ENCODE peak calls at places on chromosome 11, in four cellular contexts. P, L, T and F are unnamed samples.
A peak's percentile ranks its signal among the peaks of the same experiment; 100 is the strongest.

GRCh38 chr11:93116641-93117577 is 80.9 kb downstream of the SLC36A4 start:
- DNase-seq in P (no peak), L (no peak), T (no peak), F (no peak)

GRCh38 chr11:65565624-65566453 is 4.4 kb upstream of the ZNRD2 start:
- DNase-seq in P (no peak), L (no peak), T (no peak), F (no peak)

GRCh38 chr11:2930705-2931415 is 1.6 kb upstream of the PHLDA2 start:
- DNase-seq in P (peak; percentile 86), L (peak; percentile 69), T (peak; percentile 84), F (no peak)

GRCh38 chr11:74844865-74845264 is 96.2 kb downstream of the RNF169 start:
- DNase-seq in P (no peak), L (no peak), T (no peak), F (no peak)

GRCh38 chr11:36146437-36146836 is 142.8 kb downstream of the COMMD9 start:
- DNase-seq in P (no peak), L (no peak), T (no peak), F (no peak)

GRCh38 chr11:75858613-75859012 is 43.6 kb downstream of the UVRAG start:
- DNase-seq in P (no peak), L (no peak), T (no peak), F (no peak)

GRCh38 chr11:134466909-134467567 is 55.0 kb upstream of the B3GAT1 start:
- DNase-seq in P (no peak), L (no peak), T (no peak), F (no peak)

GRCh38 chr11:57506522-57506921 is 9.0 kb downstream of the SLC43A1 start:
- DNase-seq in P (no peak), L (no peak), T (no peak), F (no peak)

GRCh38 chr11:126122863-126123262 is 60.2 kb upstream of the CDON start:
- DNase-seq in P (no peak), L (no peak), T (no peak), F (no peak)

GRCh38 chr11:14881794-14882193 is 10.2 kb downstream of the CYP2R1 start:
- DNase-seq in P (no peak), L (no peak), T (no peak), F (no peak)

GRCh38 chr11:74282863-74283484 is 28.5 kb downstream of the P4HA3 start:
- DNase-seq in P (no peak), L (no peak), T (no peak), F (no peak)

GRCh38 chr11:66987158-66987620 is 12.1 kb downstream of the C11orf86 start:
- DNase-seq in P (no peak), L (no peak), T (no peak), F (no peak)

GRCh38 chr11:14413307-14414072 is 54.5 kb upstream of the RRAS2 start:
- DNase-seq in P (no peak), L (no peak), T (peak; percentile 72), F (no peak)

GRCh38 chr11:112773256-112773655 is 188.0 kb upstream of the NCAM1 start:
- DNase-seq in P (no peak), L (no peak), T (no peak), F (no peak)

GRCh38 chr11:108346451-108346850 is 120.9 kb downstream of the C11orf65 start:
- DNase-seq in P (no peak), L (no peak), T (no peak), F (no peak)

GRCh38 chr11:27406498-27407354 is 43.7 kb upstream of the CCDC34 start:
- DNase-seq in P (no peak), L (no peak), T (no peak), F (no peak)

GRCh38 chr11:1309498-1310314 is at the start of gene TOLLIP:
- DNase-seq in P (peak; percentile 99), L (peak; percentile 94), T (peak; percentile 97), F (peak; percentile 86)

GRCh38 chr11:80414766-80415165 is 973.9 kb upstream of the TENM4 start:
- DNase-seq in P (no peak), L (no peak), T (no peak), F (no peak)

GRCh38 chr11:98003606-98004371 is 1017.0 kb upstream of the CNTN5 start:
- DNase-seq in P (no peak), L (no peak), T (no peak), F (no peak)

GRCh38 chr11:117676501-117676900 is 120.5 kb downstream of the DSCAML1 start:
- DNase-seq in P (no peak), L (no peak), T (no peak), F (no peak)

GRCh38 chr11:18010271-18010670 is 2.6 kb downstream of the SERGEF start:
- DNase-seq in P (no peak), L (no peak), T (no peak), F (no peak)

GRCh38 chr11:102026975-102027374 is 20.3 kb upstream of the CFAP300 start:
- DNase-seq in P (no peak), L (no peak), T (no peak), F (no peak)

GRCh38 chr11:128039140-128040021 is 548.0 kb downstream of the ETS1 start:
- DNase-seq in P (no peak), L (no peak), T (no peak), F (no peak)

GRCh38 chr11:2534957-2535672 is 90.3 kb downstream of the KCNQ1 start:
- DNase-seq in P (no peak), L (no peak), T (peak; percentile 59), F (no peak)

GRCh38 chr11:67117667-67118058 is 1.4 kb upstream of the KDM2A start:
- DNase-seq in P (no peak), L (peak; percentile 62), T (peak; percentile 67), F (no peak)

GRCh38 chr11:67606150-67606476 is 623 bp upstream of the NDUFV1 start:
- DNase-seq in P (no peak), L (no peak), T (no peak), F (no peak)

GRCh38 chr11:69634069-69634468 is 6.9 kb upstream of the CCND1 start:
- DNase-seq in P (no peak), L (no peak), T (no peak), F (no peak)

GRCh38 chr11:133082851-133083488 is 449.3 kb downstream of the OPCML start:
- DNase-seq in P (peak; percentile 11), L (peak; percentile 72), T (no peak), F (no peak)

GRCh38 chr11:82929121-82929520 is 27.6 kb downstream of the DDIAS start:
- DNase-seq in P (no peak), L (no peak), T (no peak), F (no peak)

GRCh38 chr11:82930734-82931133 is 29.2 kb downstream of the DDIAS start:
- DNase-seq in P (no peak), L (no peak), T (no peak), F (no peak)

GRCh38 chr11:82924522-82925224 is 23.1 kb downstream of the DDIAS start:
- DNase-seq in P (no peak), L (no peak), T (no peak), F (no peak)

GRCh38 chr11:82930229-82930628 is 28.7 kb downstream of the DDIAS start:
- DNase-seq in P (no peak), L (no peak), T (no peak), F (no peak)

DNA sequence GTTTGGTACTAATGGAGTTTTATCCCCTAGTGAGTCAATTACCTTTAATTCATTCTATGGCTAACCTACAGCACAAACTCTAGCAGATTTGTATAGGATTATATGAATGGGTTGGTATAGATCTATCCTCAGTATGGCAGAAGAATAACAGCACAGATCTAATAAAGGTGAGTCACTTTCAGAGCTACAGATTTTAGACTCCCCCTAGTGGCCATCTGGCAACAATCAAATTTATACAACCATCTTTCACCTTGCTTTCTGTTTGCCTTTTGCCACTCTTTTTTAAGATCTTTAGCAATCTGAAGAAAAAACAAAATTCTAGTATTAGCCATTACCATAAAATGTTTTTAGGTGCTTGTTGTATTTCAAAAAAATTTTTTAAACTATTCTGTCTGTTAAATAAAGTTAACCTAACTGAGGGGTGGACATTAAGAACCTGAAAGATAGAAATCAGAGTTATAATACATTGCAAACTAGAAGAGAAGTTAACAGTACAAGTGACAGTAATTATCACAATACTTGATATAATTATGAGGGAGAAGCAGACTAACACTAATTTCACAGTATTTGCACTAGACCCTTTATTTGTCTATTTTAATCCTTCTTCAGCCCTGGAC is 25.8 kb downstream of the DDIAS start:
- DNase-seq in P (peak; percentile 58), L (no peak), T (no peak), F (no peak)
- TF ChIP-seq CTCF in P (peak; percentile 90), L (peak; percentile 68), T (peak; percentile 69), F (no peak)

GRCh38 chr11:9692696-9693095 is 28.8 kb downstream of the SWAP70 start:
- DNase-seq in P (no peak), L (no peak), T (no peak), F (no peak)

GRCh38 chr11:9689721-9690120 is 25.8 kb downstream of the SWAP70 start:
- DNase-seq in P (no peak), L (no peak), T (no peak), F (no peak)

GRCh38 chr11:9697766-9698165 is 33.9 kb downstream of the SWAP70 start:
- DNase-seq in P (no peak), L (no peak), T (no peak), F (no peak)

GRCh38 chr11:9691865-9692264 is 28.0 kb downstream of the SWAP70 start:
- DNase-seq in P (no peak), L (no peak), T (no peak), F (no peak)

GRCh38 chr11:9693801-9694553 is 30.1 kb downstream of the SWAP70 start:
- DNase-seq in P (no peak), L (no peak), T (no peak), F (no peak)
- TF ChIP-seq CTCF in P (no peak), L (no peak), T (no peak), F (no peak)

DNA sequence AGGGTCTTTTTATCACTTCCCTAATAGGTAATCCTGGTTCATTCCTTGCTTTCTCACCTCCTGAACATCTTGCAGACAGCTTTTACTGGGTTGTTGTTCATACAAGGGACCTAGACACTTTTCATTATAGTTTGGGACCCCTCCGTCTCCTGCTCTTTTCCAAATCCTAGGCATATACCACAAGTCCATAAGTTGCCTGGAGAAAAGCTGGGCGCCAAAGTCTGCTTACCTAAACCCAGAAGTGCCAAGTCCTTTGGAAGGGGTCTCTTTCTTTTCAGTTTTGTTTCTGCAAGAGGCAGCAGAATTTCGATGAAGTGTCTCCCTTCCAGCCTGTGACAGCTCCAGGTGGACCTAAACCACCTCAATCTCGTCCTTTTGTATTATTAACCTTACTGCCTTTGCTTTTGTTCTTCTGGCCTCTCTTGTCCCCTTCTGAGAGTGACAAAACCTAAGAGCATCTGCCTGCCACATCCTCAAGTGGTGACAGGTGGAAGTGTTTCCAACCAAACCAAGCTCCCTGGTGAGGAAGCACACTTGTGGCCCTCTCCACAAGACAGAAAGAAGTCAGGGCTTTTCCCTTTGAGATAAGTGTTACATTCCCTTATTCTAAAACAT is 19.5 kb upstream of the P2RY6 start:
- DNase-seq in P (no peak), L (no peak), T (peak; percentile 18), F (no peak)
- TF ChIP-seq CTCF in P (no peak), L (no peak), T (no peak), F (no peak)

GRCh38 chr11:100008440-100008839 is 678.6 kb upstream of the ARHGAP42 start:
- DNase-seq in P (no peak), L (no peak), T (no peak), F (no peak)

GRCh38 chr11:100009728-100010127 is 677.4 kb upstream of the ARHGAP42 start:
- DNase-seq in P (no peak), L (no peak), T (no peak), F (no peak)

GRCh38 chr11:100004541-100004940 is 682.5 kb upstream of the ARHGAP42 start:
- DNase-seq in P (no peak), L (no peak), T (no peak), F (no peak)

DNA sequence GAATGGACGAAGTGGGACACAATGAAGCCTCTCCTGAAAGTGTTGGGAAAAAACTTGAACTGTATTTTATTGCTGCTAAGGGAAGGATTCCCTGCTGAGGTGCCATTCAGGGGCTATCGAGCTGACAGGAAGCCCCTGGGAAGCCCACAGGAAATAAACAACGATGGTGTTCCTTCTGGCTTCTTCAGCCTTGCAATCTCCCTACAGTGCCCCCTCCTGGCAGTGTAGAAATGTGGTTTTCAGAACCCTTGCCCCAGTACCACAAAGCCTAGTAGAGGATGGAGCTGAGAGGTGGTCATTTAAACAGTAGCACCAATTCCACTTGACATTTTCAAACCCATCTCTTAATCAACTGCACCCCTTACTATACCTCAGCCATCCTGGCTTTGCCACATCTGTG is 676.7 kb upstream of the ARHGAP42 start:
- DNase-seq in P (no peak), L (no peak), T (no peak), F (no peak)
- TF ChIP-seq CTCF in P (no peak), L (no peak), T (no peak), F (no peak)